ENCODE peak calls at places on chromosomes 6 and 20, in nine cellular contexts. V is IMR-90, P is body of pancreas, C is NT2/D1, M is fibroblast of lung, B is OCI-LY7, I is cardiac muscle cell, F is aorta, O is pancreas. Q is an unnamed sample. For H3K36me3, the result is how much of the 10 kb centered on the place peaks cover.

GRCh38 chr6:132131777-132132176 is 180.6 kb upstream of the CCN2 start:
- DNase-seq in V (peak), P (peak), C (peak), M (peak), B (no peak), I (no peak), F (peak), O (no peak), Q (peak)

GRCh38 chr6:163188746-163189145 is 225.8 kb upstream of the QKI start:
- DNase-seq in V (no peak), P (no peak), C (no peak), M (peak), B (no peak), I (no peak), F (no peak), O (no peak), Q (no peak)

GRCh38 chr6:4446982-4447381 is 311.6 kb upstream of the ECI2 start:
- DNase-seq in V (peak), P (no peak), C (no peak), M (peak), B (peak), I (no peak), F (no peak), O (no peak), Q (no peak)

GRCh38 chr20:20761302-20761701 is 48.9 kb upstream of the RALGAPA2 start:
- DNase-seq in V (no peak), P (no peak), C (no peak), M (no peak), B (no peak), I (no peak), F (no peak), O (no peak), Q (no peak)

GRCh38 chr6:20377623-20378265 is 23.9 kb upstream of the E2F3 start:
- DNase-seq in V (peak), P (no peak), C (no peak), M (peak), B (peak), I (no peak), F (no peak), O (no peak), Q (no peak)

GRCh38 chr20:30811896-30812671 is 445.4 kb upstream of the DEFB115 start:
- DNase-seq in V (peak), P (peak), C (no peak), M (peak), B (peak), I (peak), F (peak), O (peak), Q (peak)

GRCh38 chr6:122995930-122996796 is at the start of gene CLVS2:
- DNase-seq in V (no peak), P (peak), C (peak), M (peak), B (no peak), I (peak), F (no peak), O (peak), Q (no peak)

GRCh38 chr6:122289721-122290501 is 109.5 kb upstream of the HSF2 start:
- DNase-seq in V (peak), P (no peak), C (peak), M (peak), B (no peak), I (peak), F (no peak), O (no peak), Q (no peak)

GRCh38 chr20:57048027-57048869 is 218.2 kb downstream of the BMP7 start:
- DNase-seq in V (no peak), P (peak), C (peak), M (no peak), B (peak), I (peak), F (no peak), O (no peak), Q (no peak)

GRCh38 chr6:28876702-28877101 is 47.1 kb downstream of the TRIM27 start:
- DNase-seq in V (no peak), P (no peak), C (no peak), M (no peak), B (peak), I (no peak), F (no peak), O (no peak), Q (no peak)

GRCh38 chr20:63567382-63568169 is 6.5 kb downstream of the HELZ2 start:
- DNase-seq in V (no peak), P (no peak), C (no peak), M (no peak), B (peak), I (no peak), F (peak), O (peak), Q (no peak)

GRCh38 chr6:52283111-52283510 is 1.4 kb downstream of the MCM3 start:
- DNase-seq in V (no peak), P (no peak), C (no peak), M (no peak), B (no peak), I (no peak), F (no peak), O (no peak), Q (no peak)
- H3K36me3 ChIP-seq in V (under half), P (under half), C (under half), M (under half), B (half or more), I (under half), F (under half), O (under half), Q (under half)

GRCh38 chr6:34246249-34246562 is 2.6 kb downstream of the SMIM29 start:
- DNase-seq in V (no peak), P (no peak), C (no peak), M (no peak), B (no peak), I (no peak), F (no peak), O (no peak), Q (no peak)

GRCh38 chr6:34243131-34243771 is 5.6 kb downstream of the SMIM29 start:
- DNase-seq in V (peak), P (no peak), C (no peak), M (peak), B (no peak), I (no peak), F (peak), O (no peak), Q (no peak)

GRCh38 chr6:34242252-34243130 is 5.8 kb downstream of the HMGA1 start:
- DNase-seq in V (peak), P (no peak), C (no peak), M (no peak), B (no peak), I (no peak), F (peak), O (no peak), Q (no peak)

GRCh38 chr6:34246563-34247391 is 2.0 kb downstream of the SMIM29 start:
- DNase-seq in V (peak), P (peak), C (no peak), M (no peak), B (peak), I (peak), F (no peak), O (peak), Q (no peak)

GRCh38 chr6:34243901-34244884 is 4.6 kb downstream of the SMIM29 start:
- DNase-seq in V (peak), P (peak), C (no peak), M (peak), B (peak), I (no peak), F (peak), O (no peak), Q (no peak)
- H3K36me3 ChIP-seq in V (under half), P (under half), C (half or more), M (under half), B (half or more), I (under half), F (under half), O (under half), Q (under half)

GRCh38 chr6:158485411-158485810 is 74.5 kb upstream of the TMEM181 start:
- DNase-seq in V (peak), P (no peak), C (no peak), M (peak), B (no peak), I (no peak), F (no peak), O (no peak), Q (no peak)

GRCh38 chr6:158480989-158481388 is 78.9 kb upstream of the TMEM181 start:
- DNase-seq in V (no peak), P (no peak), C (no peak), M (no peak), B (no peak), I (no peak), F (no peak), O (no peak), Q (no peak)

GRCh38 chr6:158487495-158487894 is 72.4 kb upstream of the TMEM181 start:
- DNase-seq in V (peak), P (no peak), C (no peak), M (peak), B (no peak), I (no peak), F (no peak), O (no peak), Q (no peak)

GRCh38 chr6:158476389-158476788 is 83.5 kb upstream of the TMEM181 start:
- DNase-seq in V (no peak), P (no peak), C (no peak), M (no peak), B (no peak), I (no peak), F (no peak), O (no peak), Q (no peak)

GRCh38 chr6:158481612-158482473 is 78.0 kb upstream of the TMEM181 start:
- DNase-seq in V (peak), P (no peak), C (no peak), M (peak), B (no peak), I (no peak), F (no peak), O (no peak), Q (no peak)
- H3K36me3 ChIP-seq in V (under half), P (under half), C (under half), M (under half), B (under half), I (under half), F (under half), O (under half), Q (half or more)

GRCh38 chr6:116971959-116972358 is 94.9 kb downstream of the RFX6 start:
- DNase-seq in V (peak), P (peak), C (peak), M (peak), B (peak), I (peak), F (no peak), O (no peak), Q (no peak)
- H3K36me3 ChIP-seq in V (under half), P (under half), C (under half), M (under half), B (under half), I (under half), F (under half), O (under half), Q (under half)

Q was measured in left ventricle myocardium inferior.